ENCODE peak calls at places on chromosomes 13 and 19, in ten cellular contexts. G, D, K, Y, H, U, I, P, R and A are unnamed samples.
A peak's percentile ranks its signal among the peaks of the same experiment; 100 is the strongest.

GRCh38 chr13:94416454-94417080 is 62.9 kb downstream of the DCT start:
- DNase-seq in G (peak; percentile 30), D (no peak), K (no peak), Y (no peak), H (peak; percentile 40), U (peak; percentile 83), I (no peak), P (no peak), R (no peak), A (no peak)

GRCh38 chr13:99956473-99957349 is 14.9 kb downstream of the ZIC5 start:
- DNase-seq in G (no peak), D (no peak), K (no peak), Y (peak; percentile 84), H (no peak), U (peak; percentile 77), I (no peak), P (no peak), R (no peak), A (no peak)

GRCh38 chr19:46898731-46899130 is 37.9 kb downstream of the ARHGAP35 start:
- DNase-seq in G (peak; percentile 33), D (no peak), K (no peak), Y (no peak), H (no peak), U (no peak), I (no peak), P (no peak), R (no peak), A (no peak)

GRCh38 chr13:110950356-110950755 is 35.5 kb upstream of the ANKRD10 start:
- DNase-seq in G (no peak), D (no peak), K (no peak), Y (peak; percentile 42), H (no peak), U (no peak), I (no peak), P (no peak), R (no peak), A (no peak)

GRCh38 chr13:26760835-26761582 is 423 bp upstream of the GPR12 start:
- DNase-seq in G (no peak), D (no peak), K (no peak), Y (peak; percentile 66), H (no peak), U (peak; percentile 45), I (no peak), P (no peak), R (no peak), A (no peak)

GRCh38 chr19:12828494-12828893 is 5.9 kb downstream of the RTBDN start:
- DNase-seq in G (peak; percentile 21), D (no peak), K (no peak), Y (no peak), H (no peak), U (peak; percentile 79), I (no peak), P (no peak), R (peak; percentile 49), A (peak; percentile 32)

GRCh38 chr19:16078311-16078758 is 2.0 kb downstream of the TPM4 start:
- DNase-seq in G (no peak), D (no peak), K (peak; percentile 64), Y (no peak), H (peak; percentile 15), U (peak; percentile 61), I (peak; percentile 36), P (peak; percentile 55), R (no peak), A (no peak)

GRCh38 chr19:28864577-28865042 is 348.3 kb downstream of the UQCRFS1 start:
- DNase-seq in G (no peak), D (peak; percentile 83), K (no peak), Y (no peak), H (no peak), U (no peak), I (no peak), P (no peak), R (peak; percentile 82), A (peak; percentile 84)

GRCh38 chr13:21556051-21556450 is 47.9 kb downstream of the MICU2 start:
- DNase-seq in G (no peak), D (no peak), K (no peak), Y (no peak), H (no peak), U (no peak), I (no peak), P (no peak), R (no peak), A (no peak)

GRCh38 chr13:32889986-32890565 is 126.1 kb upstream of the KL start:
- DNase-seq in G (no peak), D (no peak), K (no peak), Y (no peak), H (no peak), U (no peak), I (no peak), P (no peak), R (no peak), A (no peak)

GRCh38 chr19:8168537-8168936 is 19.1 kb upstream of the FBN3 start:
- DNase-seq in G (no peak), D (no peak), K (no peak), Y (no peak), H (no peak), U (no peak), I (no peak), P (no peak), R (no peak), A (no peak)

GRCh38 chr19:38252935-38253691 is 3.1 kb downstream of the PPP1R14A start:
- DNase-seq in G (peak; percentile 17), D (peak; percentile 74), K (peak; percentile 82), Y (peak; percentile 72), H (no peak), U (peak; percentile 43), I (peak; percentile 60), P (peak; percentile 51), R (peak; percentile 42), A (peak; percentile 32)
- H3K4me1 ChIP-seq in G (peaks cover 14% of the 10 kb centered on the region), D (peaks cover 4% of the 10 kb centered on the region), K (peaks cover 9% of the 10 kb centered on the region), Y (peaks cover 32% of the 10 kb centered on the region), H (peaks cover 23% of the 10 kb centered on the region), U (peaks cover 28% of the 10 kb centered on the region), I (peaks cover 28% of the 10 kb centered on the region), P (peaks cover 64% of the 10 kb centered on the region), R (peaks cover 66% of the 10 kb centered on the region), A (peaks cover 73% of the 10 kb centered on the region)

GRCh38 chr19:54279441-54279962 is 1.4 kb downstream of the LILRB2 start:
- DNase-seq in G (no peak), D (no peak), K (no peak), Y (no peak), H (no peak), U (no peak), I (no peak), P (no peak), R (no peak), A (no peak)

GRCh38 chr19:54282706-54283105 is 1.8 kb upstream of the LILRB2 start:
- DNase-seq in G (no peak), D (no peak), K (no peak), Y (no peak), H (no peak), U (no peak), I (no peak), P (no peak), R (no peak), A (no peak)

GRCh38 chr19:54275951-54276350 is 5.0 kb downstream of the LILRB2 start:
- DNase-seq in G (no peak), D (no peak), K (no peak), Y (no peak), H (no peak), U (no peak), I (no peak), P (no peak), R (no peak), A (no peak)

GRCh38 chr19:54281008-54281728 is at the start of gene LILRB2:
- DNase-seq in G (no peak), D (no peak), K (no peak), Y (no peak), H (no peak), U (no peak), I (no peak), P (peak; percentile 31), R (no peak), A (no peak)
- H3K4me3 ChIP-seq in G (no peak within 1 kb of the TSS), D (no peak within 1 kb of the TSS), K (peak within 1 kb of the TSS; percentile 40), Y (peak within 1 kb of the TSS; percentile 30), H (no peak within 1 kb of the TSS), U (no peak within 1 kb of the TSS), I (peak within 1 kb of the TSS; percentile 41), P (no peak within 1 kb of the TSS), R (peak within 1 kb of the TSS; percentile 36), A (no peak within 1 kb of the TSS)

GRCh38 chr13:18949970-18950369 is 231.7 kb downstream of the TUBA3C start:
- DNase-seq in G (no peak), D (no peak), K (peak; percentile 58), Y (no peak), H (no peak), U (no peak), I (no peak), P (no peak), R (no peak), A (no peak)

GRCh38 chr13:18953139-18953930 is 228.3 kb downstream of the TUBA3C start:
- DNase-seq in G (no peak), D (no peak), K (no peak), Y (peak; percentile 30), H (no peak), U (no peak), I (no peak), P (no peak), R (no peak), A (no peak)

GRCh38 chr13:18949489-18949761 is 232.2 kb downstream of the TUBA3C start:
- DNase-seq in G (no peak), D (no peak), K (no peak), Y (no peak), H (no peak), U (no peak), I (no peak), P (no peak), R (no peak), A (no peak)

GRCh38 chr13:18952225-18953016 is 229.2 kb downstream of the TUBA3C start:
- DNase-seq in G (no peak), D (no peak), K (peak; percentile 44), Y (peak; percentile 40), H (no peak), U (no peak), I (no peak), P (no peak), R (no peak), A (no peak)

GRCh38 chr13:18951412-18951811 is 230.2 kb downstream of the TUBA3C start:
- DNase-seq in G (no peak), D (no peak), K (peak; percentile 65), Y (peak; percentile 73), H (no peak), U (no peak), I (no peak), P (no peak), R (no peak), A (no peak)
- H3K9me3 ChIP-seq in G (no peaks in the 10 kb centered on the region), D (no peaks in the 10 kb centered on the region), K (peaks cover 2% of the 10 kb centered on the region), Y (no peaks in the 10 kb centered on the region), H (peaks cover 82% of the 10 kb centered on the region), U (peaks cover 2% of the 10 kb centered on the region), I (no peaks in the 10 kb centered on the region), P (no peaks in the 10 kb centered on the region), R (no peaks in the 10 kb centered on the region), A (no peaks in the 10 kb centered on the region)

DNA sequence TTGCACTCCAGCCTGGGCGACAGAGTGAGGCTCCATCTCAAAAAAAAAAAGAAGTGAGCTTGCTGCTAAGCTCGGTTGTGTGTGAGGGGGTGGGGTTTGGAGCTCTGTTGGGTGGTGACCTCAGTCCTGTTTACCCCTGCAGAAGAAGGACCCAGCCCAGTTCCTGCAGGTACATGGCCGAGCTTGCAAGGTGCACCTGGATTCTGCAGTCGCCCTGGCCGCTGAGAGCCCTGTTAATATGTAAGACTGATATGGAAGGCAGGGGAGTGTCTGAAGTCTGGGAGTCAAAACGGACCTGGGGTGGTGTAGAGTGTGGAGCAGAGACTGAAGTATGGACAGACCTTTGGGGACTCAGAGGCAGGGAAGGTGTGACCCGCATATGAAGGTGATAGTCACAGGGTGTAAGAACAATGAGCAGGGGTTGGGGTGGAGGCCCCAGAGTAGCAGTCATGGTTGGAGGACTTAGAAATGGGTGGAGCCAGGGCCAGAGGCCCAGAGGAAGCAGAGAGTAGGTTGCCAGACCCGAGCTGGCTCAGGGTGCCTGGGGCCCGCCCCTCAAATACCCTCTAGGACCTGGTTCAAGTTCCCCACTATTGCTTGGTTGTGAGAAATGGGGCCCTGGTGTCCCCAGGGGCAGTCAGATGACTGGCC is 13.2 kb downstream of the CLASRP start:
- DNase-seq in G (no peak), D (no peak), K (peak; percentile 84), Y (no peak), H (no peak), U (no peak), I (no peak), P (no peak), R (peak; percentile 85), A (no peak)
- H3K4me1 ChIP-seq in G (no peaks in the 10 kb centered on the region), D (peaks cover 4% of the 10 kb centered on the region), K (peaks cover 16% of the 10 kb centered on the region), Y (no peaks in the 10 kb centered on the region), H (no peaks in the 10 kb centered on the region), U (no peaks in the 10 kb centered on the region), I (peaks cover 2% of the 10 kb centered on the region), P (peaks cover 7% of the 10 kb centered on the region), R (peaks cover 73% of the 10 kb centered on the region), A (peaks cover 13% of the 10 kb centered on the region)